ENCODE peak calls at places on chromosome 19, in five cellular contexts. K is PC-9; X is esophagus squamous epithelium; W is tibial nerve; H is effector memory CD4-positive, alpha-beta T cell. M is an unnamed sample.

GRCh38 chr19:10105241-10106099 is 692 bp upstream of the PPAN start:
- DNase-seq in K (no peak), X (no peak), H (peak; percentile 62), W (no peak), M (peak; percentile 36)

GRCh38 chr19:40388486-40388885 is 1.5 kb downstream of the HIPK4 start:
- DNase-seq in X (no peak), K (no peak), H (no peak), W (no peak), M (no peak)

GRCh38 chr19:7550169-7550770 is 14.8 kb downstream of the PNPLA6 start:
- DNase-seq in X (no peak), W (no peak), K (no peak), H (no peak), M (no peak)

GRCh38 chr19:18385675-18386542 is at the start of gene GDF15:
- DNase-seq in X (no peak), W (peak; percentile 47), H (no peak), K (peak; percentile 86), M (no peak)

GRCh38 chr19:2345794-2346663 is 14.0 kb upstream of the TMPRSS9 start:
- DNase-seq in X (no peak), K (peak; percentile 35), H (no peak), W (no peak), M (no peak)

GRCh38 chr19:3423183-3423829 is 56.9 kb downstream of the NFIC start:
- DNase-seq in W (no peak), K (no peak), H (no peak), X (no peak), M (no peak)

GRCh38 chr19:19447536-19448237 is 42.2 kb downstream of the GATAD2A start:
- DNase-seq in X (no peak), K (no peak), H (peak; percentile 33), W (no peak), M (peak; percentile 33)

GRCh38 chr19:45151821-45152503 is 8.8 kb downstream of the NKPD1 start:
- DNase-seq in W (no peak), H (no peak), K (no peak), X (no peak), M (no peak)

GRCh38 chr19:53977429-53977990 is 13.9 kb upstream of the CACNG6 start:
- DNase-seq in W (peak; percentile 24), X (no peak), K (peak; percentile 72), H (peak; percentile 30), M (peak; percentile 35)

GRCh38 chr19:21508198-21508597 is 2.8 kb downstream of the ZNF429 start:
- DNase-seq in X (no peak), W (no peak), H (no peak), K (no peak), M (no peak)

GRCh38 chr19:36449059-36449670 is 30.7 kb upstream of the ZFP82 start:
- DNase-seq in H (no peak), X (no peak), W (no peak), K (no peak), M (no peak)
- H3K9me3 ChIP-seq in H (peaks cover 50% of the 10 kb centered on the region), X (peaks cover 11% of the 10 kb centered on the region), W (peaks cover 28% of the 10 kb centered on the region), K (peaks cover 64% of the 10 kb centered on the region), M (peaks cover 41% of the 10 kb centered on the region)

GRCh38 chr19:15740785-15741184 is 3.0 kb downstream of the OR10H3 start:
- DNase-seq in H (no peak), W (no peak), K (no peak), X (no peak), M (no peak)

GRCh38 chr19:15732388-15732787 is 4.6 kb downstream of the OR10H2 start:
- DNase-seq in X (no peak), K (no peak), H (no peak), W (no peak), M (no peak)

GRCh38 chr19:15733895-15734294 is 3.9 kb upstream of the OR10H3 start:
- DNase-seq in H (no peak), X (no peak), W (no peak), K (no peak), M (no peak)

DNA sequence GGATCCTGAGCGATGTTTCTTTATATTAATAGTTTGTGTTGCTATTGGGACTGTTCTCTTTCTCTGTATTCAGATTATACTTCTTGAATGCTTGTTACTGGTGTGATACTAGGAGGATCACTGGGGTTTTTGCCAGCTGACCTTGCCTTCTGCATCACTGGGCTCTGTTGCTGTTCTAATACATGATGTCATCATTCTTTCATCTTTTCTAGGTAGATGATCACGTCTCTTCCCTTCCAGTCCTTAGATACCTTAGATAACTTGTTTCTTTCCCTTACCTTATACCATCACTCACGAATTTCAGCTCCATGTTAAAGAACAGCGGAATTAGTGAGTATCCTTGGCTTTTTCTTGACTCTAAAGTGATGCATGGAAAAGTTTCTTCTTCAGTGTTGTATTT is at the start of gene OR10H3:
- DNase-seq in H (no peak), K (no peak), X (no peak), W (no peak), M (no peak)
- H3K9me3 ChIP-seq in H (no peaks in the 10 kb centered on the region), K (peaks cover 5% of the 10 kb centered on the region), X (no peaks in the 10 kb centered on the region), W (no peaks in the 10 kb centered on the region), M (no peaks in the 10 kb centered on the region)

GRCh38 chr19:51926784-51927741 is at the start of gene ZNF613:
- DNase-seq in H (peak; percentile 70), X (peak; percentile 45), W (peak; percentile 48), K (peak; percentile 89), M (peak; percentile 47)
- H3K9me3 ChIP-seq in H (peaks cover 15% of the 10 kb centered on the region), X (no peaks in the 10 kb centered on the region), W (peaks cover 4% of the 10 kb centered on the region), K (peaks cover 46% of the 10 kb centered on the region), M (peaks cover 8% of the 10 kb centered on the region)

GRCh38 chr19:58509731-58510083 is 2.1 kb downstream of the SLC27A5 start:
- DNase-seq in X (no peak), K (no peak), W (no peak), H (no peak), M (no peak)
- H3K9me3 ChIP-seq in X (no peaks in the 10 kb centered on the region), K (no peaks in the 10 kb centered on the region), W (no peaks in the 10 kb centered on the region), H (no peaks in the 10 kb centered on the region), M (no peaks in the 10 kb centered on the region)

M was measured in T-helper 17 cell.